ENCODE peak calls at places on chromosomes 6 and 20, in ten cellular contexts. I is endothelial cell; C is H9; M is cardiac muscle cell; B is CD8-positive, alpha-beta T cell; O is omental fat pad; V is adrenal gland; T is B cell; F is hepatocyte; A is heart right ventricle. X is an unnamed sample.

GRCh38 chr6:18155273-18155863 is at the start of gene KDM1B:
- DNase-seq in I (no peak), C (peak; percentile 98), M (peak; percentile 99), B (no peak), O (peak; percentile 86), V (peak; percentile 99), T (no peak), F (peak; percentile 99), A (peak; percentile 99), X (no peak)

GRCh38 chr6:44183783-44184182 is 25.2 kb downstream of the CAPN11 start:
- DNase-seq in I (no peak), C (no peak), M (no peak), B (no peak), O (no peak), V (no peak), T (no peak), F (no peak), A (no peak), X (no peak)

GRCh38 chr6:127103482-127103881 is 15.0 kb upstream of the RSPO3 start:
- DNase-seq in I (no peak), C (no peak), M (no peak), B (no peak), O (no peak), V (no peak), T (no peak), F (no peak), A (no peak), X (no peak)

GRCh38 chr20:8414611-8415274 is 282.7 kb downstream of the PLCB1 start:
- DNase-seq in I (no peak), C (no peak), M (no peak), B (no peak), O (no peak), V (no peak), T (no peak), F (no peak), A (no peak), X (no peak)

GRCh38 chr20:14622796-14623195 is 285.4 kb upstream of the FLRT3 start:
- DNase-seq in I (no peak), C (peak; percentile 68), M (no peak), B (no peak), O (no peak), V (peak; percentile 39), T (no peak), F (peak; percentile 69), A (no peak), X (no peak)

GRCh38 chr20:23225407-23226060 is 125.1 kb upstream of the NXT1 start:
- DNase-seq in I (no peak), C (no peak), M (no peak), B (no peak), O (peak; percentile 56), V (peak; percentile 80), T (no peak), F (peak; percentile 81), A (no peak), X (no peak)

GRCh38 chr20:1469306-1469905 is 2.8 kb upstream of the NSFL1C start:
- DNase-seq in I (no peak), C (no peak), M (no peak), B (no peak), O (no peak), V (no peak), T (no peak), F (no peak), A (no peak), X (no peak)

GRCh38 chr20:16922834-16923233 is 174.7 kb downstream of the OTOR start:
- DNase-seq in I (no peak), C (no peak), M (no peak), B (no peak), O (no peak), V (no peak), T (no peak), F (peak; percentile 31), A (no peak), X (no peak)

GRCh38 chr20:44309763-44310663 is 989 bp downstream of the FITM2 start:
- DNase-seq in I (no peak), C (no peak), M (peak; percentile 47), B (no peak), O (no peak), V (peak; percentile 53), T (no peak), F (peak; percentile 73), A (peak; percentile 45), X (no peak)

GRCh38 chr6:144264270-144265060 is 20.7 kb upstream of the UTRN start:
- DNase-seq in I (no peak), C (peak; percentile 57), M (peak; percentile 64), B (no peak), O (no peak), V (peak; percentile 63), T (no peak), F (peak; percentile 80), A (no peak), X (peak; percentile 18)

GRCh38 chr20:31833931-31834521 is 11.4 kb downstream of the FOXS1 start:
- DNase-seq in I (no peak), C (no peak), M (no peak), B (no peak), O (no peak), V (no peak), T (no peak), F (no peak), A (no peak), X (no peak)

GRCh38 chr6:73129653-73130443 is 95.4 kb downstream of the KHDC1L start:
- DNase-seq in I (peak; percentile 94), C (peak; percentile 89), M (peak; percentile 86), B (peak; percentile 84), O (peak; percentile 78), V (peak; percentile 78), T (peak; percentile 85), F (peak; percentile 91), A (peak; percentile 59), X (peak; percentile 88)

GRCh38 chr6:33065312-33065711 is 8.1 kb downstream of the HLA-DPA1 start:
- DNase-seq in I (no peak), C (no peak), M (no peak), B (no peak), O (no peak), V (no peak), T (no peak), F (no peak), A (no peak), X (no peak)

GRCh38 chr6:44667668-44668390 is 280.3 kb downstream of the CDC5L start:
- DNase-seq in I (peak; percentile 44), C (peak; percentile 83), M (peak; percentile 44), B (peak; percentile 23), O (no peak), V (peak; percentile 51), T (peak; percentile 7), F (peak; percentile 41), A (no peak), X (peak; percentile 17)

GRCh38 chr6:43120938-43121913 is 45.1 kb downstream of the PTK7 start:
- DNase-seq in I (no peak), C (no peak), M (no peak), B (no peak), O (peak; percentile 56), V (peak; percentile 90), T (no peak), F (peak; percentile 87), A (peak; percentile 32), X (no peak)
- TF ChIP-seq CTCF in I (no peak), C (no peak), M (peak; percentile 28), B (no peak), O (no peak), V (no peak), T (no peak), F (no peak), A (no peak), X (no peak)

DNA sequence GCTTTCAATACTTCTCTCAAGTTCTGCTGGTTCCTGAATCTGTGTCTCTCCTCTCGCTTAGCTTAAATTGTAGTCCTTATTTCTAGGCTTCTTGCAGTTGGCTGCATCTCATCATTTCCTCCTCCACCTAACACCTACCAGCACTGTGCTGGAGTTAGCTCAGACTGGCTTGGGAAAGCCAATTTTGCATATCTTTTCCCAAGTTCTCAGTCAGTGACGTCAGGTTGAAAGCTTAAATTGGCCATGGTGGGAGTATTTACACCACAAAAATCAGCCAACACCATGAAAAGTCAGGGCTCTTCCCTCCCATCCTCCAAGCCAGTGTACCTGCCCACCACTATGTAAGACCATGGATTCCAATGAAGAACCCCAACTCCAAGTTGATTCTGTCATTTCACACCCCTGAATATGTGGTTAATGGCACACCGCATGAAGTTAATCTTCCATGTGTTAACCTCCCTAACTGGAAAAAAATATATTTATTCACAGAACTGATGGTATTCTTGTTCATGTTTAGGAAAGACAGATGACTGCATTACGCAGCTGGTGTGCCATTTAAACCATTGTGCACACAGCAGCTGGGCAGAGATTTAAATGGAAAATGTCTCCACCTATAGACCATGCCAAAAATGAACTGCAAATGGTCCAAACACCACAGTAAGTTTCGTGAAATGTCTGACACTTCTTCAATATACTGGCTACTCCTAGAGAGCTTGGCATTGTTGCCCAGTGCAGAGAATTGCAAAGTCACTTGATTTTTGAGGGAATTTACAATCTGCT is 274.1 kb upstream of the MAP3K7 start:
- DNase-seq in I (no peak), C (no peak), M (peak; percentile 21), B (no peak), O (no peak), V (no peak), T (no peak), F (no peak), A (no peak), X (no peak)
- TF ChIP-seq CTCF in I (no peak), C (no peak), M (no peak), B (no peak), O (no peak), V (no peak), T (no peak), F (peak; percentile 14), A (no peak), X (peak; percentile 29)

GRCh38 chr6:107730106-107730505 is 94.0 kb downstream of the SCML4 start:
- DNase-seq in I (no peak), C (no peak), M (no peak), B (peak; percentile 64), O (no peak), V (no peak), T (no peak), F (no peak), A (no peak), X (no peak)

GRCh38 chr6:107728564-107728897 is 95.6 kb downstream of the SCML4 start:
- DNase-seq in I (no peak), C (no peak), M (no peak), B (no peak), O (no peak), V (no peak), T (no peak), F (no peak), A (no peak), X (no peak)

GRCh38 chr6:107727096-107727757 is 96.9 kb downstream of the SCML4 start:
- DNase-seq in I (no peak), C (no peak), M (no peak), B (no peak), O (no peak), V (no peak), T (no peak), F (no peak), A (no peak), X (no peak)

GRCh38 chr6:107730683-107731314 is 93.3 kb downstream of the SCML4 start:
- DNase-seq in I (no peak), C (no peak), M (no peak), B (no peak), O (no peak), V (no peak), T (peak; percentile 30), F (no peak), A (no peak), X (no peak)

GRCh38 chr6:107729098-107729497 is 95.0 kb downstream of the SCML4 start:
- DNase-seq in I (peak; percentile 20), C (no peak), M (no peak), B (no peak), O (no peak), V (no peak), T (no peak), F (no peak), A (no peak), X (no peak)
- TF ChIP-seq CTCF in I (no peak), C (peak; percentile 58), M (no peak), B (no peak), O (no peak), V (no peak), T (no peak), F (no peak), A (no peak), X (no peak)

GRCh38 chr20:21027569-21027968 is 78.6 kb downstream of the LINC00237 start:
- DNase-seq in I (peak; percentile 51), C (peak; percentile 83), M (peak; percentile 22), B (no peak), O (no peak), V (no peak), T (no peak), F (peak; percentile 23), A (no peak), X (no peak)
- TF ChIP-seq CTCF in I (peak; percentile 51), C (peak; percentile 64), M (no peak), B (no peak), O (no peak), V (no peak), T (no peak), F (no peak), A (no peak), X (peak; percentile 47)